ENCODE peak calls at places on chromosomes 5 and 9, in ten cellular contexts. A is kidney epithelial cell; I is HEK293T; Y is NCI-H2081; D is fibroblast of pulmonary artery; T is effector memory CD8-positive, alpha-beta T cell; Z is activated naive CD4-positive, alpha-beta T cell treated with anti-CD3 and anti-CD28 coated beads, Interleukin-2, amount 50 U/mL, for 72 hours; V is adrenal gland; X is stimulated activated CD8-positive, alpha-beta memory T cell treated with anti-CD3 and anti-CD28 coated beads, Interleukin-2, amount 100 ng/mL, for 1 hour; G is GM19239. U is an unnamed sample.

GRCh38 chr5:131129306-131129705 is 35.8 kb downstream of the HINT1 start:
- DNase-seq in A (no peak), I (no peak), Y (no peak), D (no peak), T (no peak), Z (no peak), V (no peak), X (no peak), G (no peak), U (no peak)

GRCh38 chr5:139844472-139845145 is 49.0 kb downstream of the PSD2 start:
- DNase-seq in A (peak; percentile 35), I (peak; percentile 83), Y (peak; percentile 34), D (peak; percentile 76), T (peak; percentile 67), Z (peak; percentile 58), V (peak; percentile 80), X (peak; percentile 48), G (peak; percentile 80), U (peak; percentile 80)

GRCh38 chr9:12859704-12860251 is 85.0 kb downstream of the LURAP1L start:
- DNase-seq in A (peak; percentile 82), I (no peak), Y (peak; percentile 40), D (peak; percentile 87), T (no peak), Z (no peak), V (no peak), X (no peak), G (no peak), U (no peak)

GRCh38 chr9:131721096-131721495 is 18.8 kb downstream of the RAPGEF1 start:
- DNase-seq in A (no peak), I (no peak), Y (no peak), D (no peak), T (no peak), Z (no peak), V (no peak), X (no peak), G (no peak), U (no peak)

GRCh38 chr5:170393235-170393634 is 4.1 kb upstream of the KCNMB1 start:
- DNase-seq in A (no peak), I (no peak), Y (no peak), D (no peak), T (no peak), Z (no peak), V (peak; percentile 20), X (no peak), G (no peak), U (no peak)

GRCh38 chr9:78932849-78933627 is 636.1 kb downstream of the PSAT1 start:
- DNase-seq in A (peak; percentile 44), I (no peak), Y (no peak), D (peak; percentile 72), T (no peak), Z (no peak), V (no peak), X (no peak), G (no peak), U (no peak)

GRCh38 chr9:129109952-129110739 is 447 bp downstream of the CRAT start:
- DNase-seq in A (no peak), I (no peak), Y (no peak), D (peak; percentile 24), T (no peak), Z (no peak), V (peak; percentile 54), X (no peak), G (no peak), U (peak; percentile 70)

GRCh38 chr9:6757988-6758417 is 230 bp downstream of the KDM4C start:
- DNase-seq in A (no peak), I (peak; percentile 92), Y (no peak), D (no peak), T (no peak), Z (no peak), V (peak; percentile 96), X (no peak), G (no peak), U (peak; percentile 90)

GRCh38 chr9:105413486-105414068 is 34.3 kb upstream of the FSD1L start:
- DNase-seq in A (no peak), I (peak; percentile 30), Y (peak; percentile 12), D (peak; percentile 52), T (no peak), Z (no peak), V (peak; percentile 31), X (no peak), G (no peak), U (peak; percentile 29)

GRCh38 chr5:148882332-148882731 is 55.9 kb downstream of the ADRB2 start:
- DNase-seq in A (no peak), I (no peak), Y (no peak), D (no peak), T (no peak), Z (no peak), V (no peak), X (no peak), G (no peak), U (no peak)

GRCh38 chr9:123343428-123344272 is 12.3 kb upstream of the CRB2 start:
- DNase-seq in A (no peak), I (no peak), Y (no peak), D (no peak), T (no peak), Z (no peak), V (no peak), X (no peak), G (no peak), U (no peak)

GRCh38 chr9:87324613-87325194 is 173.0 kb upstream of the DAPK1 start:
- DNase-seq in A (no peak), I (peak; percentile 48), Y (peak; percentile 47), D (peak; percentile 84), T (peak; percentile 3), Z (no peak), V (no peak), X (no peak), G (peak; percentile 44), U (peak; percentile 20)

GRCh38 chr9:86354882-86355399 is 731 bp upstream of the TUT7 start:
- DNase-seq in A (no peak), I (peak; percentile 23), Y (no peak), D (peak; percentile 32), T (no peak), Z (no peak), V (no peak), X (no peak), G (no peak), U (peak; percentile 23)

GRCh38 chr5:31196309-31196708 is 2.8 kb downstream of the CDH6 start:
- DNase-seq in A (no peak), I (peak; percentile 21), Y (no peak), D (peak; percentile 26), T (no peak), Z (no peak), V (no peak), X (no peak), G (no peak), U (peak; percentile 18)

GRCh38 chr5:67211926-67212325 is 15.3 kb upstream of the CD180 start:
- DNase-seq in A (peak; percentile 58), I (no peak), Y (no peak), D (peak; percentile 77), T (no peak), Z (no peak), V (no peak), X (no peak), G (no peak), U (no peak)

GRCh38 chr9:10255758-10256157 is 357.0 kb downstream of the PTPRD start:
- DNase-seq in A (no peak), I (no peak), Y (peak; percentile 25), D (no peak), T (no peak), Z (no peak), V (no peak), X (no peak), G (no peak), U (no peak)

GRCh38 chr9:88651682-88652633 is 117.0 kb downstream of the NXNL2 start:
- DNase-seq in A (peak; percentile 62), I (no peak), Y (no peak), D (peak; percentile 96), T (no peak), Z (no peak), V (peak; percentile 95), X (no peak), G (no peak), U (no peak)

GRCh38 chr5:147901555-147901954 is 4.8 kb downstream of the C5orf46 start:
- DNase-seq in A (no peak), I (no peak), Y (no peak), D (peak; percentile 60), T (no peak), Z (no peak), V (no peak), X (no peak), G (no peak), U (no peak)

GRCh38 chr5:176438959-176439757 is 9.0 kb upstream of the FAF2 start:
- DNase-seq in A (peak; percentile 61), I (no peak), Y (no peak), D (peak; percentile 72), T (no peak), Z (no peak), V (no peak), X (no peak), G (no peak), U (no peak)

GRCh38 chr9:79945495-79945894 is 373.7 kb downstream of the TLE4 start:
- DNase-seq in A (no peak), I (no peak), Y (no peak), D (no peak), T (no peak), Z (no peak), V (no peak), X (no peak), G (no peak), U (no peak)

GRCh38 chr5:45454114-45454513 is 242.1 kb downstream of the HCN1 start:
- DNase-seq in A (peak; percentile 1), I (peak; percentile 2), Y (peak; percentile 63), D (peak; percentile 18), T (no peak), Z (no peak), V (peak; percentile 76), X (no peak), G (no peak), U (no peak)

GRCh38 chr9:20220286-20220685 is 402.0 kb downstream of the MLLT3 start:
- DNase-seq in A (no peak), I (no peak), Y (no peak), D (no peak), T (no peak), Z (no peak), V (no peak), X (no peak), G (no peak), U (no peak)

GRCh38 chr5:74851026-74851425 is 15.2 kb downstream of the FAM169A start:
- DNase-seq in A (no peak), I (no peak), Y (no peak), D (no peak), T (no peak), Z (no peak), V (no peak), X (no peak), G (no peak), U (no peak)

GRCh38 chr5:108326982-108327381 is 54.9 kb downstream of the FBXL17 start:
- DNase-seq in A (no peak), I (no peak), Y (no peak), D (no peak), T (no peak), Z (no peak), V (no peak), X (no peak), G (no peak), U (no peak)

GRCh38 chr9:96883922-96884321 is 29.6 kb upstream of the ZNF782 start:
- DNase-seq in A (no peak), I (no peak), Y (no peak), D (peak; percentile 22), T (no peak), Z (no peak), V (no peak), X (no peak), G (no peak), U (no peak)

GRCh38 chr5:1386274-1386717 is 41.4 kb upstream of the CLPTM1L start:
- DNase-seq in A (no peak), I (peak; percentile 23), Y (peak; percentile 68), D (peak; percentile 44), T (peak; percentile 69), Z (peak; percentile 44), V (peak; percentile 78), X (peak; percentile 47), G (peak; percentile 63), U (peak; percentile 46)

GRCh38 chr9:121945281-121945680 is 147.8 kb downstream of the TTLL11 start:
- DNase-seq in A (no peak), I (no peak), Y (no peak), D (no peak), T (no peak), Z (no peak), V (no peak), X (no peak), G (no peak), U (no peak)

GRCh38 chr9:4321554-4321953 is 21.7 kb upstream of the GLIS3 start:
- DNase-seq in A (no peak), I (no peak), Y (no peak), D (no peak), T (no peak), Z (no peak), V (no peak), X (no peak), G (no peak), U (no peak)

U was measured in HuH-7.5.